ENCODE peak calls at places on chromosomes 12 and 14, in five cellular contexts. Z, C, T, G and E are unnamed samples.

GRCh38 chr12:128644664-128645296 is 179.0 kb downstream of the SLC15A4 start:
- DNase-seq in Z (no peak), C (no peak), T (no peak), G (peak; percentile 90), E (no peak)

GRCh38 chr12:106301611-106302321 is 767 bp upstream of the TCP11L2 start:
- DNase-seq in Z (peak; percentile 56), C (peak; percentile 87), T (peak; percentile 57), G (peak; percentile 91), E (peak; percentile 53)

GRCh38 chr12:6852651-6853354 is 853 bp downstream of the USP5 start:
- DNase-seq in Z (peak; percentile 55), C (peak; percentile 61), T (no peak), G (peak; percentile 69), E (no peak)

GRCh38 chr14:57974896-57975295 is 109.0 kb upstream of the SLC35F4 start:
- DNase-seq in Z (no peak), C (no peak), T (no peak), G (no peak), E (no peak)

GRCh38 chr12:91778938-91779400 is 366.7 kb downstream of the BTG1 start:
- DNase-seq in Z (peak; percentile 24), C (peak; percentile 55), T (no peak), G (peak; percentile 79), E (no peak)

GRCh38 chr12:64624035-64624434 is 13.7 kb downstream of the RASSF3 start:
- DNase-seq in Z (no peak), C (no peak), T (no peak), G (no peak), E (no peak)

GRCh38 chr12:94769040-94769420 is 118.7 kb upstream of the TMCC3 start:
- DNase-seq in Z (no peak), C (peak; percentile 52), T (no peak), G (peak; percentile 74), E (no peak)

GRCh38 chr12:131831021-131831571 is 2.9 kb downstream of the MMP17 start:
- DNase-seq in Z (no peak), C (no peak), T (no peak), G (no peak), E (no peak)

GRCh38 chr12:132173135-132174014 is 29.1 kb downstream of the NOC4L start:
- DNase-seq in Z (no peak), C (no peak), T (no peak), G (no peak), E (no peak)

GRCh38 chr12:119988788-119989618 is at the start of gene BICDL1:
- DNase-seq in Z (peak; percentile 19), C (peak; percentile 25), T (peak; percentile 29), G (peak; percentile 98), E (peak; percentile 87)
- TF ChIP-seq POLR2A in Z (no peak), C (no peak), T (no peak), G (peak; percentile 71), E (peak; percentile 74)

GRCh38 chr14:102768223-102769048 is 8.8 kb upstream of the TRAF3 start:
- DNase-seq in Z (no peak), C (no peak), T (no peak), G (peak; percentile 80), E (no peak)
- TF ChIP-seq POLR2A in Z (no peak), C (no peak), T (no peak), G (no peak), E (no peak)

GRCh38 chr12:13195244-13195643 is 1.3 kb upstream of the EMP1 start:
- DNase-seq in Z (no peak), C (no peak), T (no peak), G (no peak), E (no peak)

GRCh38 chr12:13195848-13196301 is 651 bp upstream of the EMP1 start:
- DNase-seq in Z (peak; percentile 25), C (no peak), T (no peak), G (peak; percentile 78), E (no peak)

GRCh38 chr12:13194462-13195110 is 1.9 kb upstream of the EMP1 start:
- DNase-seq in Z (no peak), C (no peak), T (no peak), G (peak; percentile 60), E (no peak)

GRCh38 chr12:13197526-13198141 is 1.1 kb downstream of the EMP1 start:
- DNase-seq in Z (peak; percentile 56), C (no peak), T (peak; percentile 85), G (no peak), E (no peak)

DNA sequence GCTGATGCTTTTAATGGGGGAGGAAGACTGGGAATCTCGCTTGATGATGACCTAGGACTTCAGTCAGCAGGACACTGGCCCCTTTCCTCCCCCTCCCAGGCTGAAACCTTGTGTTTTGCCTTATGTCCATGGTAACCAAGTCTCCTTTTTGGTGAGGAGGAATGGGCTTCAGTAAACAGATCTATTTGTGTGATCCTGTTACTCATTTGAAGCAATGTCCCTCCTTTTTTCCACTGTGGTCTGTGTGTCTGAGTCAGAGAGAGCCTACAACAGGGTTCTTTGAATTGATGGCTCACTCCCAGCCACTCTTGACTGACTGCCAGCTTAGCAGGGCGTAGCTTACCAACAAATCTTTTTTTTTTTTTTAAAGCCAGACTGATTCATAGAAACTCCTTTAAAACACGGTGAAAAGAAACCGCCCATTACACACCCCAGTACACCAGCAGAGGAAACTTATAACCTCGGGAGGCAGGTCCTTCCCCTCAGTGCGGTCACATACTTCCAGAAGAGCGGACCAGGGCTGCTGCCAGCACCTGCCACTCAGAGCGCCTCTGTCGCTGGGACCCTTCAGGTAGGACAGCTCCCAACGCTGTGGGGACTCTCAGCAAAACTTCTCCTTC is at the start of gene EMP1:
- DNase-seq in Z (peak; percentile 98), C (peak; percentile 99), T (peak; percentile 92), G (peak; percentile 96), E (peak; percentile 80)
- TF ChIP-seq POLR2A in Z (peak; percentile 73), C (peak; percentile 99), T (no peak), G (peak; percentile 95), E (peak; percentile 61)

DNA sequence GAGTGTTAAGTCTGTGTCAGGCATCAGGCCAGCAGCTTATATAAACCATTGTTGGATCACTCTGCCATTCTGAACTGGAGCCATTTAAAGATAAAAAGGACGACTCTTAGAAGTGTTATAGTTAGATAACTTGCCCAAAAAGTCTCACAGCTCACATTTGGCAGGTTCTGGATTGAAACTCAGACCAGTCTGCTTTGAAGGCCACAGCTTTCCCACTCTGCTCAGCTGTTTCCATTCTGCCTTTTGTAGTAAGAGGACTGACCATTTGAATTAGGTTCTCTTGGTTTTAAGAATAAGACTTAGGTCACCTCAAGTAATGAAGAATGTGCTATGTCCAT is 197.3 kb upstream of the AMIGO2 start:
- DNase-seq in Z (peak; percentile 49), C (no peak), T (no peak), G (no peak), E (peak; percentile 54)
- TF ChIP-seq POLR2A in Z (no peak), C (no peak), T (no peak), G (no peak), E (no peak)

GRCh38 chr14:67436006-67436866 is 24.3 kb upstream of the PLEK2 start:
- DNase-seq in Z (no peak), C (no peak), T (no peak), G (peak; percentile 76), E (no peak)
- TF ChIP-seq POLR2A in Z (no peak), C (no peak), T (no peak), G (no peak), E (no peak)

GRCh38 chr14:22598099-22598895 is at the start of gene ABHD4:
- DNase-seq in Z (peak; percentile 79), C (peak; percentile 79), T (peak; percentile 86), G (peak; percentile 93), E (peak; percentile 92)
- TF ChIP-seq POLR2A in Z (no peak), C (peak; percentile 44), T (no peak), G (peak; percentile 67), E (peak; percentile 68)